ENCODE peak calls at places on chromosomes 4 and X, in ten cellular contexts. T is A673, R is neural progenitor cell, G is IMR-90, X is K562, V is HCT116, W is cardiac fibroblast, E is lower lobe of right lung, M is fibroblast of mammary gland, Y is gastrocnemius medialis. O is an unnamed sample.

GRCh38 chr4:140726776-140727500 is 29.2 kb downstream of the TBC1D9 start:
- DNase-seq in T (no peak), R (no peak), G (peak), X (no peak), V (no peak), W (peak), E (no peak), M (peak), Y (no peak), O (no peak)

GRCh38 chr4:169201144-169202124 is 69.3 kb downstream of the SH3RF1 start:
- DNase-seq in T (peak), R (no peak), G (no peak), X (no peak), V (no peak), W (peak), E (no peak), M (peak), Y (no peak), O (no peak)

GRCh38 chrX:146278381-146278780 is 460.8 kb downstream of the SLITRK2 start:
- DNase-seq in T (no peak), R (peak), G (no peak), X (no peak), V (no peak), W (no peak), E (no peak), M (no peak), Y (no peak), O (peak)

GRCh38 chrX:130746709-130747347 is 156.2 kb downstream of the ENOX2 start:
- DNase-seq in T (no peak), R (no peak), G (peak), X (no peak), V (no peak), W (peak), E (no peak), M (peak), Y (no peak), O (no peak)

GRCh38 chrX:136759968-136760367 is 20.8 kb downstream of the ARHGEF6 start:
- DNase-seq in T (no peak), R (no peak), G (no peak), X (no peak), V (no peak), W (no peak), E (no peak), M (no peak), Y (no peak), O (no peak)

GRCh38 chrX:71100581-71101505 is 5.2 kb downstream of the FOXO4 start:
- DNase-seq in T (no peak), R (no peak), G (no peak), X (peak), V (no peak), W (no peak), E (no peak), M (no peak), Y (no peak), O (no peak)

GRCh38 chrX:63281465-63281864 is 69.7 kb downstream of the SPIN4 start:
- DNase-seq in T (no peak), R (no peak), G (no peak), X (no peak), V (no peak), W (no peak), E (no peak), M (no peak), Y (no peak), O (no peak)

GRCh38 chrX:155070663-155070974 is 317 bp downstream of the CMC4 start:
- DNase-seq in T (no peak), R (no peak), G (no peak), X (peak), V (no peak), W (no peak), E (no peak), M (no peak), Y (no peak), O (peak)

GRCh38 chrX:17375631-17376380 is 806 bp downstream of the NHS start:
- DNase-seq in T (no peak), R (peak), G (peak), X (no peak), V (no peak), W (peak), E (no peak), M (peak), Y (no peak), O (peak)

GRCh38 chr4:185209031-185209851 is at the start of gene SNX25:
- DNase-seq in T (peak), R (peak), G (peak), X (peak), V (peak), W (peak), E (peak), M (peak), Y (peak), O (peak)

GRCh38 chr4:93829531-93830089 is 1.1 kb downstream of the ATOH1 start:
- DNase-seq in T (no peak), R (peak), G (no peak), X (no peak), V (no peak), W (no peak), E (no peak), M (no peak), Y (no peak), O (peak)

GRCh38 chr4:47640911-47641310 is 155.8 kb downstream of the ATP10D start:
- DNase-seq in T (no peak), R (no peak), G (peak), X (no peak), V (no peak), W (peak), E (no peak), M (peak), Y (no peak), O (no peak)

GRCh38 chr4:2930821-2931764 is 32.1 kb downstream of the NOP14 start:
- DNase-seq in T (no peak), R (no peak), G (no peak), X (no peak), V (no peak), W (no peak), E (peak), M (no peak), Y (no peak), O (peak)

GRCh38 chrX:102950908-102951866 is 14.1 kb downstream of the RAB40AL start:
- DNase-seq in T (peak), R (peak), G (peak), X (peak), V (peak), W (peak), E (no peak), M (peak), Y (no peak), O (peak)

GRCh38 chrX:3175659-3176438 is 134.6 kb downstream of the ARSF start:
- DNase-seq in T (no peak), R (no peak), G (peak), X (no peak), V (no peak), W (peak), E (no peak), M (peak), Y (no peak), O (no peak)

GRCh38 chrX:98481636-98482035 is 1597.9 kb downstream of the RPA4 start:
- DNase-seq in T (no peak), R (no peak), G (no peak), X (no peak), V (no peak), W (no peak), E (no peak), M (no peak), Y (no peak), O (no peak)

GRCh38 chr4:41394362-41394960 is 137.7 kb downstream of the UCHL1 start:
- DNase-seq in T (no peak), R (no peak), G (no peak), X (no peak), V (no peak), W (no peak), E (no peak), M (no peak), Y (no peak), O (no peak)

GRCh38 chrX:119870626-119871131 is 854 bp downstream of the RNF113A start:
- DNase-seq in T (peak), R (peak), G (peak), X (peak), V (no peak), W (peak), E (peak), M (no peak), Y (no peak), O (peak)

GRCh38 chrX:110125435-110125834 is 122.5 kb downstream of the TMEM164 start:
- DNase-seq in T (peak), R (peak), G (peak), X (no peak), V (no peak), W (no peak), E (no peak), M (no peak), Y (no peak), O (peak)

GRCh38 chrX:8783100-8784098 is 17.8 kb downstream of the FAM9A start:
- DNase-seq in T (peak), R (peak), G (peak), X (peak), V (no peak), W (peak), E (no peak), M (peak), Y (no peak), O (peak)

GRCh38 chr4:5812506-5813229 is 80.2 kb downstream of the CRMP1 start:
- DNase-seq in T (peak), R (peak), G (peak), X (peak), V (peak), W (peak), E (no peak), M (peak), Y (no peak), O (peak)

GRCh38 chrX:39759526-39760224 is 338.1 kb downstream of the BCOR start:
- DNase-seq in T (no peak), R (peak), G (peak), X (no peak), V (no peak), W (peak), E (peak), M (peak), Y (no peak), O (peak)

GRCh38 chr4:140080883-140081282 is 73.1 kb downstream of the MAML3 start:
- DNase-seq in T (no peak), R (no peak), G (peak), X (no peak), V (no peak), W (no peak), E (no peak), M (no peak), Y (no peak), O (no peak)

GRCh38 chrX:120561634-120562568 is 1.1 kb upstream of the CUL4B start:
- DNase-seq in T (no peak), R (no peak), G (no peak), X (no peak), V (no peak), W (no peak), E (no peak), M (no peak), Y (no peak), O (no peak)

GRCh38 chr4:8341691-8342090 is 72.1 kb downstream of the HTRA3 start:
- DNase-seq in T (no peak), R (no peak), G (no peak), X (no peak), V (no peak), W (no peak), E (no peak), M (no peak), Y (peak), O (no peak)

GRCh38 chr4:170853422-170854021 is 763.8 kb upstream of the AADAT start:
- DNase-seq in T (peak), R (peak), G (no peak), X (peak), V (peak), W (peak), E (peak), M (peak), Y (no peak), O (peak)

GRCh38 chr4:8274772-8275241 is 5.3 kb downstream of the HTRA3 start:
- DNase-seq in T (peak), R (peak), G (peak), X (no peak), V (no peak), W (peak), E (peak), M (peak), Y (peak), O (no peak)

GRCh38 chrX:131987252-131987651 is 35.9 kb upstream of the STK26 start:
- DNase-seq in T (no peak), R (no peak), G (no peak), X (no peak), V (no peak), W (peak), E (no peak), M (no peak), Y (no peak), O (no peak)

GRCh38 chr4:107794001-107794400 is 30.7 kb upstream of the SGMS2 start:
- DNase-seq in T (no peak), R (peak), G (no peak), X (no peak), V (no peak), W (no peak), E (no peak), M (no peak), Y (no peak), O (no peak)

GRCh38 chr4:27217261-27217769 is 356.7 kb downstream of the STIM2 start:
- DNase-seq in T (peak), R (no peak), G (peak), X (no peak), V (no peak), W (no peak), E (no peak), M (peak), Y (no peak), O (no peak)

GRCh38 chr4:177064116-177064515 is 245.6 kb upstream of the NEIL3 start:
- DNase-seq in T (no peak), R (no peak), G (no peak), X (no peak), V (no peak), W (no peak), E (no peak), M (no peak), Y (no peak), O (no peak)

GRCh38 chr4:11337287-11337686 is 91.4 kb downstream of the HS3ST1 start:
- DNase-seq in T (no peak), R (no peak), G (no peak), X (no peak), V (no peak), W (no peak), E (no peak), M (no peak), Y (no peak), O (no peak)

GRCh38 chr4:170388255-170388654 is 298.5 kb upstream of the AADAT start:
- DNase-seq in T (no peak), R (no peak), G (peak), X (no peak), V (no peak), W (no peak), E (no peak), M (no peak), Y (no peak), O (no peak)

GRCh38 chrX:130228871-130229270 is 39.8 kb downstream of the ZNF280C start:
- DNase-seq in T (no peak), R (no peak), G (no peak), X (no peak), V (no peak), W (no peak), E (no peak), M (no peak), Y (no peak), O (no peak)

DNA sequence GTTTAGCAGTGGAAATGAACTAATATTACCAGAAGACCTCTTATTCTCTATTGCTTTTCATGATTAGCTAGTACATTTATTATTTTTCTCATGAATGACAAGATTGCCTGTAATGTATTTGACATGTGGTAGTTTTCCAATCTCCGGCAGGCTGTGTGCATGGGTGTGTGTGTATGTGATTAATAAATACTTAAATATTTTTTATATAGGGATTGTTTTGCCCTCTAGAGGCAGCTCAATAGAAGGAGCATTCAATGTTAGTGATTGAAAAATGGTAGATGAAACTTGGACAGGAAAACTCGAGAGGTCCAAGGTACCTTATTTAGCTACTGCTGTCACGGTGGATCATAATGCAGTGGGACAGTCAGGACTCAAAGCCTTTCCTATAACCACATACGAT is 457.6 kb downstream of the IL1RAPL1 start:
- DNase-seq in T (peak), R (no peak), G (peak), X (no peak), V (no peak), W (peak), E (no peak), M (peak), Y (no peak), O (no peak)
- TF ChIP-seq CTCF in T (peak), R (no peak), G (peak), X (no peak), V (no peak), W (peak), E (no peak), M (peak), Y (no peak), O (no peak)

DNA sequence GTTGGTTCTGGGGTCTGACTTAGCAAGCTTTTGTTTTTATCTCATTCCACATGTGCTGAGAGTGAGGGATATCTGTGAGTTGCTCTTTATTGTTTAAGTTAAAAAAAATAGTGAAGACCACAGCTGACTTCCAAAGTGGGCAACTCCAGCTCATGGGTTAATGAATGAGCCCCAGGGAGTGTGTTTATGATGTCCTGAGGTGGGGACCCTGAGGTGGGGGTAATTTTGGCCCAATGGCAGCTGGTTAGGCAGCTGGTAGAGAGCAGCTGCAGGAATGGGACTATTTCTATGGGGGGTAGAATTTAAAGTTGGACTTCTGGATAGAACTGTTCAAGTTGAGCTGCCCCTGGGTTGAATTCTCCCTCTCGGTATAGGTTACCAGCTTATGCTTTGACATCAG is 72.8 kb downstream of the PLAC1 start:
- DNase-seq in T (no peak), R (no peak), G (no peak), X (no peak), V (no peak), W (no peak), E (no peak), M (no peak), Y (no peak), O (no peak)
- TF ChIP-seq CTCF in T (no peak), R (no peak), G (no peak), X (no peak), V (no peak), W (no peak), E (no peak), M (no peak), Y (no peak), O (no peak)

GRCh38 chrX:19646298-19646697 is 131.0 kb upstream of the MAP3K15 start:
- DNase-seq in T (no peak), R (no peak), G (no peak), X (no peak), V (no peak), W (no peak), E (no peak), M (no peak), Y (no peak), O (no peak)
- TF ChIP-seq CTCF in T (no peak), R (no peak), G (no peak), X (no peak), V (no peak), W (no peak), E (no peak), M (no peak), Y (no peak), O (no peak)

DNA sequence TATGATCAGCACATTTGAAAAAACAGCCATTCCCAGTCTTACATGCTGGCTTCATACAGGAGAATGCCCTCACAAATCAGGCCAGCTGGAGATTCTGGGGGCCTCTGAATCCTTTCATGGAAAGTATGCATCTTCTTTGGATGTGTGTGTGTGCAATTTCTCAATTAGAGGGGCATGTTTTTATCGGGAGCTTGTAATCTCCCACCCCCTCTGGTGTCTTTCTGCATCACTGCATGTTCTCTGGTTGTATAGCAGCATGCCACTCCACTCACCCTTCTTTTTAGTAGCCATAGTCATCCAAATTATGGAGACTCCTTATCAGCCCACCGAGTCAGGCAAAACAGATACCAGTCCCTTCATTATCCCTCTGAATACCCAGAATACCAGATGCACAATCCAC is 282.2 kb upstream of the SLIT2 start:
- DNase-seq in T (peak), R (peak), G (no peak), X (no peak), V (no peak), W (no peak), E (no peak), M (no peak), Y (no peak), O (no peak)
- TF ChIP-seq CTCF in T (peak), R (no peak), G (no peak), X (no peak), V (no peak), W (no peak), E (no peak), M (peak), Y (no peak), O (no peak)

O was measured in endothelial cell.